ENCODE peak calls at places on chromosomes 4 and X, in nine cellular contexts. Z is suprapubic skin, O is choroid plexus epithelial cell, P is cardiac muscle cell, V is A673, I is WTC11, M is foreskin fibroblast, G is ascending aorta, K is GM23338. H is an unnamed sample.

GRCh38 chr4:11397146-11397545 is 31.5 kb downstream of the HS3ST1 start:
- DNase-seq in Z (no peak), O (no peak), P (peak), V (no peak), I (no peak), M (no peak), G (no peak), K (no peak), H (no peak)

GRCh38 chrX:10444204-10444603 is 176.2 kb downstream of the MID1 start:
- DNase-seq in Z (no peak), O (peak), P (no peak), V (no peak), I (no peak), M (no peak), G (no peak), K (peak), H (no peak)

GRCh38 chr4:76993787-76994641 is 44.5 kb downstream of the SEPTIN11 start:
- DNase-seq in Z (no peak), O (no peak), P (peak), V (no peak), I (no peak), M (no peak), G (no peak), K (no peak), H (no peak)

GRCh38 chrX:108177321-108177990 is 85.9 kb downstream of the ATG4A start:
- DNase-seq in Z (no peak), O (peak), P (no peak), V (no peak), I (no peak), M (no peak), G (no peak), K (peak), H (no peak)

GRCh38 chrX:46376246-46376885 is 168.9 kb downstream of the ZNF674 start:
- DNase-seq in Z (no peak), O (peak), P (peak), V (peak), I (peak), M (peak), G (no peak), K (peak), H (no peak)

GRCh38 chr4:94564252-94564651 is 112.5 kb downstream of the PDLIM5 start:
- DNase-seq in Z (no peak), O (no peak), P (no peak), V (no peak), I (no peak), M (no peak), G (no peak), K (peak), H (no peak)

GRCh38 chrX:103417370-103417769 is 41.0 kb downstream of the BEX3 start:
- DNase-seq in Z (no peak), O (no peak), P (no peak), V (no peak), I (no peak), M (no peak), G (no peak), K (peak), H (no peak)

GRCh38 chr4:26936284-26937065 is 75.8 kb downstream of the STIM2 start:
- DNase-seq in Z (no peak), O (peak), P (no peak), V (no peak), I (no peak), M (peak), G (no peak), K (no peak), H (no peak)

GRCh38 chrX:136718091-136718490 is 62.6 kb downstream of the ARHGEF6 start:
- DNase-seq in Z (no peak), O (no peak), P (no peak), V (no peak), I (no peak), M (no peak), G (no peak), K (no peak), H (no peak)

GRCh38 chr4:159823743-159824142 is 720.9 kb downstream of the RAPGEF2 start:
- DNase-seq in Z (no peak), O (peak), P (no peak), V (no peak), I (no peak), M (no peak), G (no peak), K (no peak), H (no peak)

GRCh38 chrX:105533951-105534350 is 288.4 kb upstream of the NRK start:
- DNase-seq in Z (no peak), O (no peak), P (no peak), V (no peak), I (no peak), M (peak), G (no peak), K (no peak), H (no peak)

GRCh38 chr4:132332932-132333722 is 816.0 kb upstream of the PCDH10 start:
- DNase-seq in Z (no peak), O (peak), P (no peak), V (peak), I (no peak), M (peak), G (no peak), K (peak), H (no peak)
- TF ChIP-seq CTCF in Z (no peak), O (peak), P (peak), V (peak), I (no peak), M (no peak), G (no peak), K (peak), H (peak)

DNA sequence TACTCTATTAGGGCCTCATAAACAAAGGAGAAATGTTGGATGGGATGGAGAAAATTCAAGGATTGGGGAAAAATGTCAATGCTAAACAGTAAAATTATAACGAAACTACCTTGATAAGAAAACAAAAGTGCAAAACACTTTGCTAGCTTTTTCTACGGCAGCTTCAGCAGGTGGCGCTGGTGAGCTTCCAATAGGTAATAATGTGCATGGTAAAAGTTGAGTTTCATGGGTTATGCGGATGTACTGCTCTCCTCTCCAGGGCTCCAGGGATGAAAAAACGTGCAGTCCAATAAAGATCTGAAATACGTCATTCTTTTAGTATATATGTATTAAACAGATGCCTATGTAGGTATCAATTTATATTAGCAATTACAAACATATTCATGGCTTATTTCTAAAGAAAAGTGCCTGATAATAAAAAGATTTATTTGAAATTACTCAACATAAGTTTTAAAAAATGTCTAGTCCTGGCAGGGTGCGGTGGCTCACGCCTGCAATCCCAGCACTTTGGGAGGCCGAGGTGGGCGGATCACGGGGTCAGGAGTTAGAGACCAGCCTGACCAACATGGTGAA is 239.6 kb downstream of the GRXCR1 start:
- DNase-seq in Z (no peak), O (peak), P (peak), V (peak), I (peak), M (peak), G (peak), K (peak), H (no peak)
- TF ChIP-seq CTCF in Z (no peak), O (peak), P (peak), V (peak), I (peak), M (peak), G (peak), K (peak), H (peak)

DNA sequence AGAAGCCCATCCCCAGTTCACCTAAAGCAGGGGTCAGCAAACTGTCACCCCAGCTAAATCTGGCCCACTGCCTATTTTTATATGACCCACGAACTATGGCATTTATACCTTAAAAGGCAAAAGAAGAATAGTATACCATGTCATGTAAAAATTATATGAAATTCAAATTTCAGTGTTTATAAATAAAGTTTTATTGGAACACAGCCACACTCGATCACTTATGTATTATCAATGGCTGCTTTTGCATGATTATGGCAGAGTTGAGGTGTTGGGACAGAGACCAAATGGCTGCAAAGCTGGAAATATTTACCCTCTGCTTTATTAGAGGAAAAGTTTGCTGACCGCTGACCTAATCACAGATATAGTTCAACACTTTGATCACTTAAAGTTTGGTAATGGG is 59.2 kb upstream of the GATB start:
- DNase-seq in Z (no peak), O (no peak), P (no peak), V (no peak), I (no peak), M (no peak), G (no peak), K (no peak), H (no peak)
- TF ChIP-seq CTCF in Z (no peak), O (no peak), P (no peak), V (no peak), I (no peak), M (no peak), G (no peak), K (no peak), H (no peak)

GRCh38 chr4:108649863-108650211 is 562 bp upstream of the OSTC start:
- DNase-seq in Z (no peak), O (no peak), P (no peak), V (no peak), I (no peak), M (no peak), G (no peak), K (no peak), H (no peak)

GRCh38 chr4:108651068-108651794 is 832 bp downstream of the OSTC start:
- DNase-seq in Z (no peak), O (peak), P (peak), V (peak), I (no peak), M (peak), G (no peak), K (peak), H (no peak)

GRCh38 chr4:108646706-108647105 is 3.7 kb upstream of the OSTC start:
- DNase-seq in Z (no peak), O (no peak), P (no peak), V (no peak), I (no peak), M (no peak), G (no peak), K (no peak), H (no peak)

DNA sequence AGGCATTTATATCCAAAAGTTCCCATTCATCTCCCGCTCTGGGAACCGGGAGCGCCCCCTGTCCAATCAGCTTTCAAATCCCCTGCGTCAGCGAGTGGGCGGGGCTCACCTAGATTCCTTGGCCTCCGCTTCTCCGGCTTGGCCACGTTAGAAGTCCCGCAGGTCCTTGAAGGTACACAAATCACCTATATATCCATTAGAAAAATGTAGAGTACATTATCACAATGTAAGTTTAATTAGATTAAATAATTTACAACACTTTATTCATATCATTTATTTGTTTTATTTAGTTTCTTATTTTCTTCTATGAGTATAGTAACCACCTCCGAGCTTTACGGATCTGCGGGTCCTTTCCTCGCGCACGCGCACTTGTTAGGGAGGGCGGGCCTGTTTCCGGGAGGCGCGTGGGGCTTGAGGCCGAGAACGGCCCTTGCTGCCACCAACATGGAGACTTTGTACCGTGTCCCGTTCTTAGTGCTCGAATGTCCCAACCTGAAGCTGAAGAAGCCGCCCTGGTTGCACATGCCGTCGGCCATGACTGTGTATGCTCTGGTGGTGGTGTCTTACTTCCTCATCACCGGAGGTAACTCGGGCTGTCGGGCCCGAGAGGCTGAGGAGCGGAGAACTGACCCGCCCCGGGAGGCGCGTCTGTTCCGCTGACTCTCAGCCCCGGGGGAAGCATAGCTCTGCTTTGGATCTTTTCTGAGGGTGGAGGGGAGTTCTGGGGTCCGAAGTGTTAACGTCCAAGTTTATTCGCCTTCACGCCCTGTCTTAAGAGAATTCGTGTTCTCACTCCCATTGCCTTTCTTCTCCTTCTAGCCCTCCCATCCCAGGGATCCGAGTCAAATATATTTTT is at the start of gene OSTC:
- DNase-seq in Z (peak), O (peak), P (peak), V (peak), I (peak), M (peak), G (peak), K (peak), H (peak)
- TF ChIP-seq CTCF in Z (no peak), O (peak), P (peak), V (peak), I (no peak), M (peak), G (peak), K (peak), H (peak)

GRCh38 chr4:151530783-151531182 is 121.8 kb downstream of the FHIP1A start:
- DNase-seq in Z (no peak), O (no peak), P (peak), V (no peak), I (no peak), M (peak), G (no peak), K (no peak), H (no peak)
- TF ChIP-seq CTCF in Z (no peak), O (no peak), P (peak), V (no peak), I (no peak), M (peak), G (no peak), K (peak), H (peak)

DNA sequence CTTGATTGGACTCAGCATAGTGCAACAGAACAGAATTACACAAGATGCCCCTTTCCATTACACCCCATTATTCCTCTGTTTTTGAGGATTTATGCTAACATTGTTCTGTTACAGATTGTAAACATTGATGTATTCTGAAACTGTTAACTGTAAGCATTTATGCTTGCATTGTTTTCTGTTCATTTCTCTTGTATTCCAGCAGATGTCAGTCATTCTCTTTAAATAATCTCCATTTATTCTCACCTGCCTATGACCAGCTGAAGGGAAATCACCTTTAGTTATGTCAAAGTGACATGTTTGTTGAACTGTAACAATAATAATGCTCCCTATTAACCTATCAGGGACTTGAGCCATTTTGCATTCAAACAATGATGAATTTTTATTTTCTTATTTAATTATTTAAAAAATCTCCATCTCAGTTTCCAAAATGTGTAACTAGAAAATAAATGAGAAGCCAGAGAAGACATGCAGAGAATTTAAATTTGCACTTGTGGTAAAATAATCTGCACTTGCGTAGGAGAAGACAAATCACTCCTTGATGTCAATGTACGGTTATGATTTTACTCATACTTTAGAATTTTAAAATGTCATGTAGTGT is 58.0 kb downstream of the SPCS3 start:
- DNase-seq in Z (no peak), O (peak), P (peak), V (peak), I (no peak), M (peak), G (no peak), K (peak), H (no peak)
- TF ChIP-seq CTCF in Z (no peak), O (peak), P (peak), V (peak), I (no peak), M (peak), G (no peak), K (peak), H (peak)

GRCh38 chr4:182925298-182925738 is 8.1 kb upstream of the DCTD start:
- DNase-seq in Z (no peak), O (peak), P (peak), V (peak), I (peak), M (peak), G (no peak), K (peak), H (no peak)

GRCh38 chr4:182922551-182923284 is 5.5 kb upstream of the DCTD start:
- DNase-seq in Z (no peak), O (peak), P (no peak), V (no peak), I (no peak), M (peak), G (no peak), K (no peak), H (no peak)

GRCh38 chr4:182923796-182924365 is 6.7 kb upstream of the DCTD start:
- DNase-seq in Z (no peak), O (no peak), P (no peak), V (no peak), I (no peak), M (no peak), G (no peak), K (no peak), H (no peak)

GRCh38 chr4:182923376-182923775 is 6.2 kb upstream of the DCTD start:
- DNase-seq in Z (no peak), O (peak), P (no peak), V (no peak), I (no peak), M (peak), G (no peak), K (no peak), H (no peak)

DNA sequence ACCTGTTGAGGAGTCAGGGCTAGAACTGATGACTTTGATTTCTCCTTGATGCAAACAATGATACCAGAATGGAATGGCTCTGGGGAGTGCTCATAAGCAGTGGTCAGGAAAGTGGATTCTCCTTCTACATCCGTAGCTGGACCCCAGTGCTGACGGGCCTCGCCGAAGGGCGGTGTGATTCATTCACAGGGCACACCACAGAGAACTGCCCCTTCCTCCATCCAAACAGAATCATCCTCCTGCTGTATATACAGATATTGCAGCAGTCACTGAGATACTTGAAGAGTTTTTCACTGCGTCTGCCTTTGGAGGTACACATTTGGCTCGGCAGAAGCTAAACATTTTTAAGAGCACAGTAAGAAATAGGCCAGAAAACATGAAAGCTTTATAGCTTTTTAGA is 7.3 kb upstream of the DCTD start:
- DNase-seq in Z (no peak), O (peak), P (no peak), V (no peak), I (no peak), M (no peak), G (no peak), K (no peak), H (no peak)
- TF ChIP-seq CTCF in Z (no peak), O (no peak), P (no peak), V (no peak), I (no peak), M (no peak), G (no peak), K (no peak), H (no peak)

DNA sequence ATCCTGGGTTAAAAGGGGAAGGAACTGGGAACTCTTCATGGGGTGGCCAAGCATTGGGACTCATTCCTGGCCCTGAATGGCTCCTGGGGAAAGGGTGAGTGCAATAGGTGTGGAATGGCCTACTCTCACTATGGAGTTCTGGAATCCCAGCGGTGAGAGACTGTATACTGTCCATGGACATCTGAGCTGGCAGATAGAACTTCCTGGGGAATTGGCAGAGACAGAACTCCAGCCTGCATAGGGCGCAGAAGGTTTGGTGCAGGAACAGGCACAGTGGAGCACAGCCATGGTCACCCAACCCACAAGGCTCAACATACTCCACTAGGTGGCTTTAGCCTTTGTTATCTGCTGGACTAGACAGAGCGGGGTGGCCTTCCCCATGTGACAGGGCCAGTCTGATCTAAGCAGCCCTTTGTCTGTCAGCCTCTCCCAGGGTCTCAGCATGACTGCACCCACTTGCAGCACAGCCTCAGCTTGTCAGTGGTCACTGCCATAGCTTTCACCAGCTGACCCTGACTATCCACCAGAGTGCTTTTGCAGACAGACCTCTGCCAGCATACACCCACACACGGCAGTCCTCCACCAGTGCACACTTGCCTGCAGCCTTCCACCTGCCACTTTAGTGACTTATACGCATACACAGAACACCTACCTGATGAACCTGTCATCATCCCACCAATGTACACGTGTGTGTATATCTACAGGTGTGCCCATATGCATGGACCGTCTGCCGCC is 48.4 kb downstream of the TECRL start:
- DNase-seq in Z (no peak), O (no peak), P (no peak), V (no peak), I (no peak), M (no peak), G (no peak), K (no peak), H (no peak)
- TF ChIP-seq CTCF in Z (no peak), O (no peak), P (no peak), V (no peak), I (no peak), M (no peak), G (no peak), K (peak), H (no peak)

DNA sequence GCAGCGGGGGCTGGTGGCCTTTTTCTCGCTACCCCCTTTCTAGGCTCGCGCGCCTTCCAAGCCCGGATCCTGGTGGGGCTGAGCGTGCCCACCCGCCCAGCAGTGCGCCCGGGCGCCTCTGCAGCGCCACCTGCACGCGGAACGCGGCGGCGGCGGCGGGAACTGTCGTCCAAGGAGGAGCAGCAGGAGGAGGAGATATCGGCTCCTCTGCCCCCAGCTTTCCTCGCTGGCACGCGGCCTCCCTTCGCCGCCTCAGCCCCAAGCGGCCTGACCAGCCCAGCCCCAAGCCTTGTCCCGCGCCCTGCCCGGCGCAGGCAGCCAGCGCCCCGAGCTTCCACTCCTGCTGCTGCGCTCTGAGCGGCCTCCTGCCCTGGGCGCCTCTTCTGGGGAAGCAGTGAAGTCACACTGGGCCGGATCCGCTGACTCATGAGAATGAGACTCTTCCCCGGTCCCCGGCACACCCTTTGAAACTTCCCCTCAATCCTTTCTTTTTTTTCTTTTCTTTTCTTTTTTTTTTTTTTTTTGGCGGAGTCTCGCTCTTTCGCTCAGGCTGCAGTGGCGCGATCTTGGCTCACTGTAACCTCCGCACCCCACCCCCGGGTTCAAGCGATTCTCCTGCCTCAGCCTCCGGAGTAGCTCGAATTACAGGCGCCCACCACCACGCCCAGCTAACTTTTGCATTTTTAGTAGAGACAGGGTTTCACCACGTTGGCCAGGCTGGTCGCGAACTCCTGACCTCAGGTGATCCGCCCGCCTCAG is 10.6 kb upstream of the ELF4 start:
- DNase-seq in Z (peak), O (peak), P (peak), V (peak), I (peak), M (peak), G (peak), K (peak), H (no peak)
- TF ChIP-seq CTCF in Z (peak), O (peak), P (peak), V (peak), I (peak), M (peak), G (peak), K (peak), H (peak)